ENCODE peak calls at places on chromosome X, in four cellular contexts. F is colonic mucosa, C is brain microvascular endothelial cell, Y is sigmoid colon. B is an unnamed sample.

GRCh38 chrX:24956828-24957227 is 58.9 kb downstream of the ARX start:
- DNase-seq in C (no peak), F (no peak), Y (no peak), B (no peak)

GRCh38 chrX:141760761-141761160 is 62.2 kb upstream of the SPANXD start:
- DNase-seq in Y (no peak), F (no peak), C (no peak), B (no peak)

GRCh38 chrX:34058005-34058404 is 74.1 kb downstream of the FAM47A start:
- DNase-seq in Y (no peak), C (no peak), F (no peak), B (no peak)

GRCh38 chrX:42524374-42524773 is 253.6 kb downstream of the PPP1R2C start:
- DNase-seq in Y (no peak), C (peak), F (no peak), B (no peak)

GRCh38 chrX:8632949-8633348 is 99.0 kb downstream of the ANOS1 start:
- DNase-seq in C (no peak), Y (no peak), F (no peak), B (no peak)

GRCh38 chrX:103155201-103155600 is 59.7 kb upstream of the BEX4 start:
- DNase-seq in C (no peak), Y (no peak), F (no peak), B (no peak)

GRCh38 chrX:118367338-118367737 is 21.4 kb downstream of the WDR44 start:
- DNase-seq in Y (no peak), F (no peak), C (no peak), B (no peak)

GRCh38 chrX:132165651-132166050 is 37.8 kb upstream of the FRMD7 start:
- DNase-seq in F (no peak), Y (no peak), C (no peak), B (no peak)

GRCh38 chrX:18424482-18425198 is 768 bp upstream of the CDKL5 start:
- DNase-seq in Y (peak), F (peak), C (peak), B (no peak)

GRCh38 chrX:23902419-23902818 is 5.3 kb downstream of the APOO start:
- DNase-seq in C (peak), F (no peak), Y (no peak), B (no peak)

GRCh38 chrX:68876731-68877130 is 47.9 kb downstream of the EFNB1 start:
- DNase-seq in F (no peak), Y (no peak), C (no peak), B (no peak)

GRCh38 chrX:68846536-68846935 is 17.7 kb downstream of the EFNB1 start:
- DNase-seq in F (no peak), C (no peak), Y (no peak), B (no peak)

GRCh38 chrX:110418857-110419249 is 60.2 kb downstream of the RTL9 start:
- DNase-seq in Y (no peak), C (peak), F (no peak), B (no peak)
- H3K4me3 ChIP-seq in Y (no peak), C (no peak), F (no peak), B (no peak)

GRCh38 chrX:44032479-44032878 is 59.3 kb upstream of the NDP start:
- DNase-seq in Y (no peak), C (no peak), F (no peak), B (no peak)

GRCh38 chrX:44035576-44035975 is 62.4 kb upstream of the NDP start:
- DNase-seq in Y (no peak), C (peak), F (no peak), B (no peak)

GRCh38 chrX:44039556-44039955 is 66.4 kb upstream of the NDP start:
- DNase-seq in F (no peak), Y (no peak), C (no peak), B (no peak)

GRCh38 chrX:44042124-44042523 is 68.9 kb upstream of the NDP start:
- DNase-seq in F (no peak), C (peak), Y (no peak), B (no peak)

GRCh38 chrX:44036336-44036735 is 63.1 kb upstream of the NDP start:
- DNase-seq in C (peak), F (no peak), Y (no peak), B (no peak)
- H3K27ac ChIP-seq in C (peak), F (no peak), Y (no peak), B (no peak)

GRCh38 chrX:53290441-53291041 is 9.2 kb upstream of the IQSEC2 start:
- DNase-seq in F (no peak), Y (no peak), C (no peak), B (no peak)

GRCh38 chrX:53288173-53288572 is 6.8 kb upstream of the IQSEC2 start:
- DNase-seq in F (no peak), Y (no peak), C (peak), B (no peak)

GRCh38 chrX:53285591-53285990 is 4.2 kb upstream of the IQSEC2 start:
- DNase-seq in Y (no peak), F (no peak), C (no peak), B (no peak)

GRCh38 chrX:53284684-53285447 is 3.5 kb upstream of the IQSEC2 start:
- DNase-seq in Y (peak), F (peak), C (peak), B (peak)

GRCh38 chrX:53287493-53288138 is 6.2 kb upstream of the IQSEC2 start:
- DNase-seq in F (peak), Y (peak), C (peak), B (peak)
- H3K4me3 ChIP-seq in F (no peak), Y (no peak), C (no peak), B (no peak)

DNA sequence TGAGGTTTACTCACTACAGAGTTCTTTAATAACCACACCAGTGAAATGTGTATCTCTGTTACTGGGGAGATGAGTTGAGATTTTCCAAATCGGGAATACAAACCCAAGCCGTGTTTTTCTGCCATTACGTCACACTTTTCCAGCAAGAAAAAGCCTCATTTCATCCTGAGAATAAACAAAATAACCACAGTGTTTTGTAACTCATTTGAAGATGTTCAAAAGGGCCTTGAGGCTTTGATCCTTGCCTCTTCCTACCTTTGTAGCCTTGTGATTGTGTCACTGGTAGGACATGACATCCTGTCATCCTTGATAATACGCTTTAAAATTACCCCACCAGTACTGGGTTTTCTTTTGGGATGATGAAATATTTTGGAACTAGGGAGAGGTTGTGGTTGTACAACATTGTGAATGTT is 2.9 kb downstream of the USP11 start:
- DNase-seq in Y (no peak), F (no peak), C (no peak), B (no peak)
- H3K27ac ChIP-seq in Y (peak), F (no peak), C (no peak), B (no peak)

GRCh38 chrX:19629541-19629940 is 114.2 kb upstream of the MAP3K15 start:
- DNase-seq in C (no peak), Y (no peak), F (no peak), B (no peak)

GRCh38 chrX:19627081-19627480 is 111.8 kb upstream of the MAP3K15 start:
- DNase-seq in Y (no peak), C (no peak), F (no peak), B (no peak)

GRCh38 chrX:19627533-19627932 is 112.2 kb upstream of the MAP3K15 start:
- DNase-seq in F (no peak), C (no peak), Y (no peak), B (no peak)

GRCh38 chrX:19626230-19626629 is 110.9 kb upstream of the MAP3K15 start:
- DNase-seq in F (no peak), Y (no peak), C (no peak), B (no peak)

GRCh38 chrX:19628006-19628575 is 112.8 kb upstream of the MAP3K15 start:
- DNase-seq in C (no peak), F (peak), Y (no peak), B (no peak)
- H3K4me3 ChIP-seq in C (no peak), F (no peak), Y (no peak), B (no peak)

DNA sequence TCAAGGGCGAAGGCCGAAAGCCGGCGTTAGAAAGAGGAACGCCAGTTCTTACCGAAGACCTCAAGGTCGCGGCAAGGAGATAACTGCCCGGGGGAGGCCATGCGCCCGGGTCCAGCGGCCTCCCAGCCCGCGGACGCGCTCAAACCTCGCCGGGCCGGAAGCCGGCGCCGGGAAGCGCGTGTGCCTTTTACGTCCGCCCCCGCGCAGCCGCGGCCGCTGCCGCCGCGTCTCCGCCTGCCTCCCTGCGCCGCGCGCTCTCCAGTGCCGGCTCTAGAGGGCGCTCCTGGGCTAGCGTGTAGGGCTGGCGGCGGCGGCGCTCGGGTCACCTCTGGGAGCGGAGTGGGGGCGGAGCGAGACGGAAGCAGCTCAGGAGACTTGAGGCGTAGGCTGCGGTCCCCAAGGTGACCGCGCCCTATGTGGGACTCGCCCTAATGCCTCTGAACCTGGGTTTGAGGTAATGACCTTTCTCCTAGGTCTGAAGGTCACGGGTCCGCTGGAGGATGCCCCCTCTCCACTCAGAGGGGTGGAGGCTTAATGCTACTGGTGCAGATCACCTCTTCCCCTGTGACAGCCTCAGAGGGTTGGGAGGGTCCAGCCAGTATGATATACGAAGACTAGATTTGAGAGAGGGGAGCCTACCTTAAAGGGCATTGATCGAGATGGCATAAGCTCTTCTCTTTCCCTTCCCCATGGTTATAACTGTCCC is 839 bp downstream of the SLC25A5 start:
- DNase-seq in F (peak), Y (peak), C (peak), B (peak)
- H3K27ac ChIP-seq in F (peak), Y (peak), C (peak), B (peak)

GRCh38 chrX:7542566-7542965 is 300.4 kb upstream of the VCX start:
- DNase-seq in F (no peak), Y (no peak), C (no peak), B (no peak)
- H3K4me3 ChIP-seq in F (no peak), Y (no peak), C (no peak), B (no peak)

GRCh38 chrX:40169193-40170086 is 71.7 kb upstream of the BCOR start:
- DNase-seq in C (peak), Y (peak), F (peak), B (peak)
- H3K27ac ChIP-seq in C (no peak), Y (peak), F (no peak), B (no peak)

GRCh38 chrX:45771114-45771513 is 570.4 kb upstream of the DIPK2B start:
- DNase-seq in F (peak), C (peak), Y (peak), B (no peak)
- H3K4me3 ChIP-seq in F (peak), C (peak), Y (peak), B (no peak)

B was measured in right lobe of liver.